ENCODE peak calls at places on chromosomes 2 and 18, in five cellular contexts. F is CD8-positive, alpha-beta T cell; X is K562; R is A673; A is adrenal gland. K is an unnamed sample.

GRCh38 chr2:88690591-88691338 is 708 bp upstream of the RPIA start:
- DNase-seq in F (peak; percentile 13), X (peak; percentile 67), R (peak; percentile 33), A (peak; percentile 35), K (peak; percentile 64)

GRCh38 chr18:45551417-45551816 is 63.9 kb upstream of the SLC14A2 start:
- DNase-seq in F (no peak), X (no peak), R (no peak), A (no peak), K (no peak)

GRCh38 chr2:144115892-144116291 is 404.0 kb downstream of the ZEB2 start:
- DNase-seq in F (no peak), X (no peak), R (no peak), A (no peak), K (no peak)

GRCh38 chr2:210000464-210001324 is 1.7 kb upstream of the RPE start:
- DNase-seq in F (no peak), X (no peak), R (no peak), A (no peak), K (no peak)

GRCh38 chr2:9574314-9574713 is 18.7 kb upstream of the ADAM17 start:
- DNase-seq in F (no peak), X (no peak), R (no peak), A (no peak), K (no peak)

GRCh38 chr2:174076040-174076439 is 110.9 kb upstream of the SP3 start:
- DNase-seq in F (no peak), X (no peak), R (no peak), A (no peak), K (no peak)

GRCh38 chr2:101479328-101479727 is 4.4 kb upstream of the RFX8 start:
- DNase-seq in F (no peak), X (no peak), R (peak; percentile 23), A (no peak), K (no peak)

GRCh38 chr2:233469261-233470006 is 97.1 kb downstream of the USP40 start:
- DNase-seq in F (no peak), X (peak; percentile 51), R (no peak), A (no peak), K (no peak)

GRCh38 chr2:105504459-105504858 is 105.6 kb upstream of the FHL2 start:
- DNase-seq in F (no peak), X (no peak), R (no peak), A (no peak), K (no peak)

GRCh38 chr2:44286119-44286883 is 11.0 kb downstream of the SLC3A1 start:
- DNase-seq in F (no peak), X (no peak), R (no peak), A (no peak), K (no peak)

GRCh38 chr18:48763714-48764100 is 187.1 kb downstream of the SMAD7 start:
- DNase-seq in F (no peak), X (no peak), R (no peak), A (no peak), K (no peak)

GRCh38 chr2:143632751-143633374 is 503.6 kb downstream of the ARHGAP15 start:
- DNase-seq in F (no peak), X (no peak), R (no peak), A (no peak), K (no peak)

GRCh38 chr18:33577688-33578370 is at the start of gene ASXL3:
- DNase-seq in F (no peak), X (no peak), R (peak; percentile 20), A (peak; percentile 17), K (peak; percentile 64)

GRCh38 chr2:205527801-205528200 is 154.5 kb upstream of the NRP2 start:
- DNase-seq in F (no peak), X (no peak), R (no peak), A (no peak), K (no peak)

GRCh38 chr2:196239622-196240587 is 68.5 kb upstream of the STK17B start:
- DNase-seq in F (peak; percentile 68), X (peak; percentile 22), R (peak; percentile 42), A (peak; percentile 48), K (peak; percentile 59)

GRCh38 chr2:178895872-178896271 is 88.6 kb upstream of the TTN start:
- DNase-seq in F (no peak), X (no peak), R (no peak), A (no peak), K (no peak)

GRCh38 chr18:463442-464310 is 36.8 kb downstream of the COLEC12 start:
- DNase-seq in F (no peak), X (no peak), R (peak; percentile 10), A (no peak), K (no peak)

GRCh38 chr18:44341759-44342158 is 338.9 kb upstream of the SETBP1 start:
- DNase-seq in F (no peak), X (no peak), R (no peak), A (no peak), K (no peak)

GRCh38 chr2:26519396-26519991 is 41.6 kb upstream of the OTOF start:
- DNase-seq in F (peak; percentile 3), X (no peak), R (no peak), A (no peak), K (no peak)

GRCh38 chr2:235669983-235670962 is 176.4 kb downstream of the AGAP1 start:
- DNase-seq in F (no peak), X (no peak), R (peak; percentile 62), A (peak; percentile 68), K (peak; percentile 59)

GRCh38 chr2:239177908-239178307 is 222.9 kb downstream of the HDAC4 start:
- DNase-seq in F (no peak), X (no peak), R (no peak), A (no peak), K (no peak)

GRCh38 chr2:73593676-73594075 is 48.5 kb downstream of the NAT8 start:
- DNase-seq in F (no peak), X (no peak), R (no peak), A (no peak), K (no peak)

GRCh38 chr18:58565021-58565420 is 63.9 kb downstream of the ALPK2 start:
- DNase-seq in F (no peak), X (no peak), R (no peak), A (no peak), K (no peak)

GRCh38 chr18:58567453-58568196 is 61.3 kb downstream of the ALPK2 start:
- DNase-seq in F (no peak), X (no peak), R (peak; percentile 82), A (no peak), K (no peak)

GRCh38 chr18:58559427-58560186 is 69.3 kb downstream of the ALPK2 start:
- DNase-seq in F (no peak), X (no peak), R (no peak), A (no peak), K (no peak)

GRCh38 chr18:58562146-58562998 is 66.5 kb downstream of the ALPK2 start:
- DNase-seq in F (no peak), X (no peak), R (no peak), A (no peak), K (no peak)

GRCh38 chr18:58562999-58563667 is 65.8 kb downstream of the ALPK2 start:
- DNase-seq in F (no peak), X (no peak), R (no peak), A (no peak), K (no peak)
- TF ChIP-seq CTCF in F (no peak), X (no peak), R (no peak), A (no peak), K (no peak)

DNA sequence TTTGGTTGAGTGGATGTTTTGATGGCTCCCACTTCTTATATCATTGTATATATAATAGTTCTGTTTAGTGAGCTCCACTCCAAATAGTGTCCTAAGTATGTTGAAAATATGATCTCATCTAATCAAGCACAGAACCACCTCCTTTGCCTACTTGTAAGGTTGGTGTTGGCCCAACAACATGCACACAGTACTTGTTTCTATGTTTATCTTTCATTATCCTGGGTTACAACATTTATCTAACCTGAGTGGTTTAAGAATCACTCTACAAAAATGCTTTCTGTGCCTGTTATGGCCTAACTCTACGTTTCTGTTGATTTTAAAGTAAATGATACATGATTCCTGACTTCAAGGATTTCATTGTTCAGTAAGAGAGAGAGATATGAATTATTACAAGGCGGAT is 281.9 kb downstream of the FIGN start:
- DNase-seq in F (no peak), X (no peak), R (no peak), A (no peak), K (no peak)
- H3K4me1 ChIP-seq in F (no peaks in the 10 kb centered on the region), X (no peaks in the 10 kb centered on the region), R (no peaks in the 10 kb centered on the region), A (no peaks in the 10 kb centered on the region), K (no peaks in the 10 kb centered on the region)

GRCh38 chr2:191597186-191597751 is 80.7 kb upstream of the NABP1 start:
- DNase-seq in F (no peak), X (peak; percentile 56), R (no peak), A (no peak), K (no peak)
- H3K27ac ChIP-seq in F (no peak overlapping the region), X (peak overlapping the region; percentile 48), R (no peak overlapping the region), A (no peak overlapping the region), K (no peak overlapping the region)

GRCh38 chr2:36318547-36318946 is 37.0 kb upstream of the CRIM1 start:
- DNase-seq in F (no peak), X (no peak), R (no peak), A (no peak), K (no peak)
- TF ChIP-seq CTCF in F (no peak), X (no peak), R (no peak), A (no peak), K (no peak)

DNA sequence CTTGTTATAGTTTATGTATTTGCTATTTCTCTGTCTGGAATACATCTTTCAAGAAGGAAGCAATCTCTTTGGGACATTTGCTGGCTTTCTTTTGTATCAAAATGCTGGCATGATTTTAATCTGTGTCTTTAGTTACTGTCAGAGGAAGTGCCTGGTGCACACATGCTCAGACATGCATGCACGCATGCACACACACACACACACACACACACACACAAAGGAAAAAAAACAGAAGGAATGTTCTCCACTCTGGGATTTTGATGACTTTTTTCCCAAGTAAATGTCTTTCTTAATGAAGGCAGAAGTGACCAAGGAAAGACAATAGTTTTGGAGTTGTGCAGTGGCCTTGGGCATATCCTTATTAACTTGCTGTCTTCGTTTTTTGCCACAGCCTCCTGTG is 6.7 kb downstream of the GNAL start:
- DNase-seq in F (no peak), X (no peak), R (no peak), A (no peak), K (no peak)
- H3K4me1 ChIP-seq in F (no peaks in the 10 kb centered on the region), X (no peaks in the 10 kb centered on the region), R (no peaks in the 10 kb centered on the region), A (no peaks in the 10 kb centered on the region), K (no peaks in the 10 kb centered on the region)

GRCh38 chr2:223820549-223820948 is 16.8 kb downstream of the AP1S3 start:
- DNase-seq in F (no peak), X (no peak), R (no peak), A (no peak), K (no peak)
- H3K27ac ChIP-seq in F (no peak overlapping the region), X (no peak overlapping the region), R (no peak overlapping the region), A (no peak overlapping the region), K (no peak overlapping the region)